ENCODE peak calls at places on chromosomes 3 and 15, in ten cellular contexts. Q, X, E, J, M, L, Y, O, G and R are unnamed samples.

GRCh38 chr3:148078659-148079058 is 619.0 kb upstream of the AGTR1 start:
- DNase-seq in M (no peak), Q (no peak), O (no peak), J (no peak), X (no peak), L (no peak), E (peak), Y (no peak), G (no peak), R (no peak)

GRCh38 chr3:47890832-47891620 is 88.1 kb downstream of the DHX30 start:
- DNase-seq in Y (no peak), M (no peak), L (no peak), O (no peak), G (no peak), Q (no peak), J (no peak), X (no peak), E (peak), R (no peak)

GRCh38 chr3:124352143-124352528 is 360.2 kb upstream of the ROPN1 start:
- DNase-seq in G (no peak), J (no peak), Q (no peak), X (no peak), Y (no peak), M (no peak), E (no peak), L (no peak), O (no peak), R (no peak)

GRCh38 chr3:195763843-195764825 is 43.4 kb downstream of the MUC20 start:
- DNase-seq in Q (no peak), O (no peak), M (no peak), Y (no peak), X (no peak), J (no peak), G (no peak), L (peak), E (no peak), R (peak)

GRCh38 chr3:120498947-120499346 is 48.2 kb upstream of the FSTL1 start:
- DNase-seq in O (no peak), J (peak), M (no peak), X (no peak), Q (no peak), Y (no peak), E (peak), G (peak), L (no peak), R (no peak)

GRCh38 chr15:90706394-90707327 is 10.5 kb upstream of the BLM start:
- DNase-seq in Q (no peak), L (no peak), O (no peak), G (no peak), E (no peak), J (no peak), Y (no peak), M (no peak), X (no peak), R (no peak)

GRCh38 chr15:82621970-82622369 is 25.2 kb downstream of the CPEB1 start:
- DNase-seq in E (peak), O (no peak), M (no peak), J (no peak), G (peak), Y (no peak), Q (no peak), L (no peak), X (no peak), R (no peak)

GRCh38 chr3:197432407-197433127 is 123.2 kb downstream of the BDH1 start:
- DNase-seq in J (no peak), G (no peak), Q (no peak), O (no peak), Y (no peak), L (no peak), M (no peak), X (no peak), E (peak), R (no peak)

GRCh38 chr3:118400886-118401285 is 633.8 kb downstream of the IGSF11 start:
- DNase-seq in Y (no peak), E (no peak), M (no peak), Q (no peak), G (no peak), X (no peak), L (no peak), J (no peak), O (no peak), R (no peak)

GRCh38 chr15:88113909-88114308 is 142.6 kb downstream of the NTRK3 start:
- DNase-seq in O (no peak), M (no peak), L (no peak), J (no peak), Y (no peak), X (no peak), G (no peak), Q (no peak), E (no peak), R (no peak)

GRCh38 chr3:133490468-133491351 is 82.8 kb upstream of the CDV3 start:
- DNase-seq in Q (no peak), L (peak), J (no peak), X (no peak), O (no peak), G (no peak), E (no peak), Y (no peak), M (no peak), R (peak)

GRCh38 chr3:160400631-160401150 is 1.2 kb downstream of the SMC4 start:
- DNase-seq in X (peak), Y (peak), M (peak), L (peak), G (peak), E (no peak), O (no peak), J (no peak), Q (peak), R (peak)

GRCh38 chr15:90956551-90957104 is 1.9 kb downstream of the RCCD1 start:
- DNase-seq in M (peak), G (peak), Q (peak), E (peak), X (peak), O (peak), L (peak), Y (peak), J (no peak), R (peak)

GRCh38 chr3:66480666-66481065 is 20.2 kb downstream of the LRIG1 start:
- DNase-seq in Q (no peak), M (no peak), Y (no peak), L (peak), E (peak), G (no peak), O (no peak), X (no peak), J (peak), R (peak)

GRCh38 chr3:122247087-122247824 is 63.8 kb downstream of the CASR start:
- DNase-seq in O (no peak), Q (no peak), L (no peak), X (no peak), M (no peak), Y (no peak), E (no peak), J (no peak), G (no peak), R (no peak)

GRCh38 chr15:79004336-79004735 is 59.5 kb upstream of the CTSH start:
- DNase-seq in J (no peak), L (peak), O (peak), Y (no peak), G (peak), X (no peak), Q (peak), M (no peak), E (peak), R (peak)

GRCh38 chr15:71730277-71731144 is 79.8 kb upstream of the NR2E3 start:
- DNase-seq in L (peak), Q (peak), G (peak), Y (no peak), X (peak), M (no peak), J (no peak), E (peak), O (peak), R (peak)

GRCh38 chr3:53097887-53098286 is 32.3 kb downstream of the RFT1 start:
- DNase-seq in L (no peak), O (no peak), M (no peak), J (no peak), G (no peak), X (no peak), Q (no peak), E (no peak), Y (no peak), R (no peak)

GRCh38 chr15:56886878-56887781 is 31.3 kb upstream of the TCF12 start:
- DNase-seq in G (peak), M (peak), X (peak), L (peak), Q (peak), E (peak), J (peak), Y (peak), O (peak), R (peak)

GRCh38 chr15:62739507-62739906 is 303.0 kb upstream of the TPM1 start:
- DNase-seq in L (no peak), M (no peak), J (peak), Q (no peak), G (no peak), E (peak), O (no peak), X (no peak), Y (no peak), R (no peak)

GRCh38 chr3:185976100-185976499 is 38.3 kb upstream of the TRA2B start:
- DNase-seq in M (no peak), J (no peak), X (no peak), Y (no peak), G (no peak), O (no peak), L (no peak), Q (no peak), E (no peak), R (no peak)

GRCh38 chr3:147120029-147120428 is 286.3 kb downstream of the ZIC4 start:
- DNase-seq in O (no peak), Q (no peak), E (peak), J (peak), L (no peak), X (no peak), Y (no peak), G (peak), M (no peak), R (no peak)

GRCh38 chr3:143063018-143063417 is 56.6 kb upstream of the CHST2 start:
- DNase-seq in O (no peak), L (no peak), J (no peak), E (peak), Q (no peak), M (no peak), X (no peak), Y (no peak), G (no peak), R (no peak)

GRCh38 chr3:39849992-39850706 is 40.7 kb downstream of the MYRIP start:
- DNase-seq in Q (peak), L (no peak), O (peak), J (no peak), X (no peak), G (no peak), E (no peak), Y (no peak), M (no peak), R (no peak)

GRCh38 chr3:109607897-109608296 is 270.6 kb upstream of the DPPA4 start:
- DNase-seq in E (no peak), Q (no peak), O (no peak), G (no peak), L (no peak), Y (no peak), M (no peak), X (no peak), J (no peak), R (no peak)

GRCh38 chr3:7630351-7630911 is 769.5 kb downstream of the GRM7 start:
- DNase-seq in J (no peak), G (no peak), E (peak), Q (no peak), M (no peak), X (no peak), O (no peak), Y (no peak), L (no peak), R (no peak)

GRCh38 chr3:107588217-107588616 is 65.5 kb downstream of the BBX start:
- DNase-seq in O (no peak), J (no peak), X (no peak), E (no peak), G (no peak), L (no peak), Q (no peak), Y (no peak), M (no peak), R (no peak)

GRCh38 chr3:29065211-29065785 is 215.6 kb upstream of the RBMS3 start:
- DNase-seq in J (peak), Q (peak), Y (peak), G (peak), M (peak), X (peak), L (no peak), O (no peak), E (peak), R (no peak)

GRCh38 chr15:89132611-89133242 is 44.5 kb downstream of the ABHD2 start:
- DNase-seq in Q (no peak), O (peak), E (peak), G (no peak), J (no peak), M (no peak), X (no peak), Y (no peak), L (no peak), R (no peak)

GRCh38 chr15:31353931-31354330 is 27.3 kb downstream of the KLF13 start:
- DNase-seq in O (no peak), Q (no peak), Y (no peak), M (no peak), G (no peak), L (no peak), X (no peak), E (peak), J (no peak), R (no peak)

GRCh38 chr3:144162042-144162441 is 190.4 kb downstream of the DIPK2A start:
- DNase-seq in L (no peak), X (no peak), J (peak), M (no peak), O (no peak), G (no peak), E (peak), Y (no peak), Q (no peak), R (no peak)

GRCh38 chr15:81301815-81302399 is 22.0 kb downstream of the STARD5 start:
- DNase-seq in J (no peak), X (no peak), O (no peak), L (peak), G (no peak), Q (no peak), M (no peak), Y (no peak), E (no peak), R (peak)

GRCh38 chr3:54064486-54064885 is 57.9 kb upstream of the CACNA2D3 start:
- DNase-seq in X (no peak), Y (no peak), J (no peak), G (no peak), Q (no peak), O (no peak), E (no peak), L (no peak), M (no peak), R (no peak)

GRCh38 chr3:73418636-73419035 is 206.1 kb downstream of the PDZRN3 start:
- DNase-seq in G (no peak), Y (no peak), L (no peak), X (no peak), E (no peak), J (no peak), M (no peak), Q (no peak), O (no peak), R (no peak)

GRCh38 chr15:26177816-26178215 is 314.7 kb upstream of the ATP10A start:
- DNase-seq in E (no peak), Y (no peak), G (no peak), M (no peak), X (no peak), Q (no peak), J (no peak), L (no peak), O (no peak), R (no peak)

GRCh38 chr15:72754096-72754495 is 29.5 kb downstream of the ADPGK start:
- DNase-seq in G (no peak), E (no peak), Y (no peak), M (no peak), L (no peak), X (no peak), Q (no peak), J (no peak), O (no peak), R (no peak)

GRCh38 chr3:29384640-29385039 is 103.8 kb downstream of the RBMS3 start:
- DNase-seq in J (peak), O (no peak), M (no peak), L (no peak), Q (no peak), Y (no peak), G (peak), X (no peak), E (peak), R (no peak)

GRCh38 chr3:256501-256900 is 59.9 kb downstream of the CHL1 start:
- DNase-seq in Q (no peak), E (no peak), O (no peak), X (no peak), G (no peak), M (no peak), Y (no peak), L (no peak), J (no peak), R (no peak)

GRCh38 chr15:52378746-52379394 is 83.3 kb upstream of the MYO5C start:
- DNase-seq in M (no peak), L (peak), G (no peak), O (no peak), Q (no peak), Y (no peak), J (no peak), X (no peak), E (no peak), R (peak)

GRCh38 chr3:70064194-70064787 is 64.8 kb downstream of the SAMMSON start:
- DNase-seq in Q (peak), M (no peak), G (peak), E (peak), Y (no peak), J (no peak), L (peak), X (peak), O (no peak), R (peak)
- TF ChIP-seq CTCF in Q (peak), M (peak), G (peak), E (peak), Y (peak), J (peak), L (no peak), X (peak), O (peak), R (no peak)

GRCh38 chr3:181103605-181104004 is 114.1 kb upstream of the DNAJC19 start:
- DNase-seq in E (no peak), L (peak), M (no peak), Y (no peak), O (peak), J (no peak), Q (peak), G (peak), X (peak), R (no peak)
- TF ChIP-seq CTCF in E (no peak), L (peak), M (no peak), Y (peak), O (no peak), J (no peak), Q (peak), G (peak), X (peak), R (no peak)

DNA sequence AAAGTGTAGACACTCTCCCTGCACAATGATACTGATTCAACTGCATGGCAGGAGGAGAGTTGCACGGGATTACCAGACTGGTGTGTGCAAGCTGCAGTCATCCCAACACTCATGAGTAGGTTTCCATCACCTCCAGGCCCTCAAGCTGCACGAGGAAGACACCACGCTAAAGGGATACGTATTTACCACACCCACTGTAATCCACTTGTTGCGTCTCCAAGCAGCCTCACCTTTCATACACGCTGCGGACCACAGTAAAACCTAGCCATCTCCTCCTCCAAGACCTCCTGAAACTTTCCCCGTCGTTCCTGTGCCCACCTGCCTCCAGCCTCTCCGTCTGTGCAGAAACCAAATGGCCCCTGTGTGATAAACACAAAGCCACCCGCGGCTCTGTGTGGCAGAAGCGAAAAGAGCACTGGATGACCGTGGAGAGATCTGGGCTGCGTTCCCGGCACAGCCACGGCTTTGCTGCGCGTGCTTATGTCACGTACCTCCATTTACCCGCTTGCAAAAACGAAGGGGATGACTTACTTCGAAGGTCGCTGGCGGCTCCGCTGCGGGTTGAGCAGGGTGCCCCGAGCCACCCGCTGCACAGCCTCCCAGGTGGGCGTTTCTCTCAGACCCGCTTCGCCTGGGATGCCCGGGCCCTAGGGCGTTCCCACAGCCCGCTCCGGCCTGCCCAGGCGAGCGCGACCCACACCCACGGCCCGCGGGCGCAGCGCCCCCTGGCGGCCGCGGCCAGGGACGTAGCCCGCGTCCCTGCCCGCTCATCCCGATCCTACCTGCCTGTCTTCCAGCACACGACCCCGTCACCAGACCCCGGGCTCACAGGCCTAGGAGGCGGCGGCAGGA is 638 bp downstream of the ABCC5 start:
- DNase-seq in E (peak), Y (peak), G (peak), Q (peak), X (peak), J (no peak), M (peak), O (peak), L (peak), R (peak)
- TF ChIP-seq CTCF in E (peak), Y (peak), G (peak), Q (peak), X (peak), J (peak), M (peak), O (peak), L (peak), R (peak)

DNA sequence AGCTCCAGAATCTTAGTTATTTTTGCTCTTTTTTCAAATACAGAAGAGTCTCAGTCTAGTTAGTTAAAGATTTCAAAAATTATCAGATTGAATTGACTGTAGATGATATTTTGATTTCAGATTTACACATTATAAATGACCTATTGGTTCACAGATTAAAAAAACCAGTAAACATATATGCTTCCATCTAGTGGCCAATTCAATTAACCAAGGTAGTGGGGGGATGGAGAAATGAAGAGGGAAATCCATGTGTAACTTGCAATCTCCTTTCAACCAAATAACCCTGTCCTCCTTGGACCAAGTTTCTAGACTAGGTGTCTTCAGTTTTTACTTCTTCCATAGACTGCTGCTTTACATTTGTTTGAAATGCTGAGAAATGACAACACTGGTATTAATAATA is 789.8 kb downstream of the ROBO1 start:
- DNase-seq in G (peak), J (no peak), L (no peak), O (no peak), Y (no peak), Q (no peak), M (no peak), X (no peak), E (peak), R (no peak)
- TF ChIP-seq CTCF in G (peak), J (peak), L (no peak), O (no peak), Y (peak), Q (peak), M (peak), X (peak), E (peak), R (no peak)